ENCODE peak calls at places on chromosomes 16 and 17, in ten cellular contexts. L is vagina, C is HCT116, G is K562, D is heart left ventricle, X is stomach, E is H54, A is lower leg skin, P is prostate gland, R is testis. H is an unnamed sample.

GRCh38 chr16:58409316-58409973 is 17.2 kb downstream of the GINS3 start:
- DNase-seq in R (peak; percentile 78), A (no peak), E (peak; percentile 57), G (no peak), C (no peak), X (peak; percentile 65), L (no peak), P (peak; percentile 74), D (peak; percentile 46), H (peak; percentile 68)

GRCh38 chr17:5282639-5283217 is 644 bp downstream of the RABEP1 start:
- DNase-seq in P (no peak), D (peak; percentile 45), X (no peak), G (peak; percentile 27), L (no peak), A (peak; percentile 85), C (no peak), E (no peak), R (peak; percentile 50), H (no peak)

GRCh38 chr16:78352184-78352583 is 252.7 kb downstream of the WWOX start:
- DNase-seq in L (no peak), E (no peak), R (no peak), X (no peak), A (no peak), D (no peak), P (no peak), G (no peak), C (no peak), H (no peak)

GRCh38 chr16:73028721-73029361 is 19.1 kb downstream of the ZFHX3 start:
- DNase-seq in R (no peak), D (no peak), L (no peak), E (no peak), G (no peak), P (no peak), A (no peak), C (no peak), X (no peak), H (no peak)

GRCh38 chr16:68367034-68367433 is 56.2 kb downstream of the PRMT7 start:
- DNase-seq in P (no peak), A (no peak), D (no peak), C (peak; percentile 16), R (peak; percentile 82), E (peak; percentile 46), G (peak; percentile 77), L (no peak), X (peak; percentile 48), H (peak; percentile 56)

GRCh38 chr17:39632153-39632941 is 4.6 kb upstream of the STARD3 start:
- DNase-seq in R (peak; percentile 78), E (no peak), L (no peak), G (no peak), D (no peak), P (peak; percentile 88), C (peak; percentile 80), X (peak; percentile 60), A (no peak), H (no peak)

GRCh38 chr16:82629441-82630027 is 2.8 kb downstream of the CDH13 start:
- DNase-seq in X (no peak), P (peak; percentile 36), L (no peak), D (no peak), C (no peak), R (no peak), E (peak; percentile 57), G (no peak), A (no peak), H (no peak)

GRCh38 chr16:20956319-20956718 is 55.7 kb downstream of the LYRM1 start:
- DNase-seq in E (no peak), C (no peak), A (no peak), G (no peak), L (no peak), X (no peak), D (no peak), P (no peak), R (no peak), H (no peak)

GRCh38 chr17:28416703-28417311 is 10.8 kb upstream of the SLC46A1 start:
- DNase-seq in R (peak; percentile 76), P (peak; percentile 36), X (peak; percentile 70), A (peak; percentile 57), L (no peak), E (peak; percentile 40), D (peak; percentile 37), G (peak; percentile 78), C (peak; percentile 60), H (peak; percentile 69)

GRCh38 chr17:50507871-50508572 is at the start of gene MYCBPAP:
- DNase-seq in A (peak; percentile 95), L (no peak), E (no peak), X (peak; percentile 87), C (no peak), D (peak; percentile 88), G (no peak), R (peak; percentile 92), P (peak; percentile 74), H (peak; percentile 92)

GRCh38 chr16:31754998-31755615 is 118.5 kb upstream of the ZNF267 start:
- DNase-seq in A (no peak), R (no peak), X (no peak), P (no peak), G (no peak), L (no peak), E (no peak), C (no peak), D (no peak), H (no peak)

GRCh38 chr16:66650707-66651473 is 45.7 kb downstream of the CMTM4 start:
- DNase-seq in A (peak; percentile 91), E (peak; percentile 75), P (peak; percentile 76), G (peak; percentile 88), R (peak; percentile 89), X (peak; percentile 78), L (no peak), C (peak; percentile 60), D (peak; percentile 82), H (peak; percentile 83)

GRCh38 chr17:79026345-79027273 is 2.6 kb downstream of the C1QTNF1 start:
- DNase-seq in E (peak; percentile 77), P (no peak), A (peak; percentile 90), G (no peak), D (no peak), C (peak; percentile 61), R (peak; percentile 50), L (no peak), X (peak; percentile 24), H (no peak)

DNA sequence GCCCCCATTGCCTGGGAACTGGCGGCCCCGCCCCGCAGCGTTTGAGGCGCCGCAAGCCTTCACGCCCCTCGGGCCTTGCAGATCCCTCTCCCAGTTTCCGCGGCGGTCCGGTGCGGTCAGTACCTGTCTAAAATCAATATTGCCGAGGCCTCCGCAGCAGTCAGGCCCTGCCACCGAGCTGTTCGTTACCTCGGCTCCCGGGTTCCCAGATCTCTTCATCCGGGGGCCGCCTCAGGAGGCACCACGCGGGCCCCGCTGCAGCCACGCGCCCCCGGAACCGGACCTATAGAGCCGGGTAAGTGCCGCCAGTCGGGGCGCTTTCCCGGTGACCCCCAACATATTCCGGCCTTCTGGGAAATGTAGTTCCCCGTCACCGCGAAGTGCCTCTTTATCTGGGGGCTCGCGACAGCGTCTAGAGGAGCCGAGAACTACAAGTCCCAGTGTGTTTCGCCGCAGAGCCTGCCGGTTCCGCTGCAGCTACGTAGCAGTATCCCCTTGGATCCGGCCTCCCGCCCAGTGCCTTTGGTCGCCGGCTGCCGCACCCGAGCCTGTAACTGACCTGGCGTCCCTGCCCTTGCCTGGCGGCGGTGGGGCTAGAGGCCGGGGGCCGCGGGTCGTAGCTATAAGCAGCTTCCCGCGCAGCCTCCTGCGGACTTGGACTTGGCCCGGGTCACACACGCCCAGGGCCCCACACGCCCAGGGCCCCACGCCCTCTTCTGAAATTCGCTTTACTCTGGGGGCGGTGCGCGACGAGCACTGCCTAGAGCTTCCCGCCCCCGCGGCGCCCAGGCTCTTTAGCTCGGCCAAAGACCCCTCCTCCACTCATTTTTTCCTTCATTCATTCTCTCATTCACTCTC is at the start of gene PEMT:
- DNase-seq in G (peak; percentile 96), X (peak; percentile 97), R (peak; percentile 98), A (peak; percentile 99), C (peak; percentile 98), P (peak; percentile 98), L (peak; percentile 98), D (peak; percentile 97), E (peak; percentile 99), H (peak; percentile 99)
- TF ChIP-seq POLR2A in G (peak; percentile 87), X (no peak), R (no peak), A (no peak), C (peak; percentile 72), P (peak; percentile 43), L (peak; percentile 45), D (peak; percentile 68), E (peak; percentile 90), H (peak; percentile 71)

GRCh38 chr16:9739301-9739700 is 442.9 kb downstream of the GRIN2A start:
- DNase-seq in G (no peak), L (no peak), R (no peak), E (no peak), D (no peak), P (no peak), X (no peak), A (no peak), C (no peak), H (no peak)
- TF ChIP-seq POLR2A in G (no peak), L (no peak), R (no peak), E (no peak), D (no peak), P (no peak), X (no peak), A (no peak), C (no peak), H (no peak)

DNA sequence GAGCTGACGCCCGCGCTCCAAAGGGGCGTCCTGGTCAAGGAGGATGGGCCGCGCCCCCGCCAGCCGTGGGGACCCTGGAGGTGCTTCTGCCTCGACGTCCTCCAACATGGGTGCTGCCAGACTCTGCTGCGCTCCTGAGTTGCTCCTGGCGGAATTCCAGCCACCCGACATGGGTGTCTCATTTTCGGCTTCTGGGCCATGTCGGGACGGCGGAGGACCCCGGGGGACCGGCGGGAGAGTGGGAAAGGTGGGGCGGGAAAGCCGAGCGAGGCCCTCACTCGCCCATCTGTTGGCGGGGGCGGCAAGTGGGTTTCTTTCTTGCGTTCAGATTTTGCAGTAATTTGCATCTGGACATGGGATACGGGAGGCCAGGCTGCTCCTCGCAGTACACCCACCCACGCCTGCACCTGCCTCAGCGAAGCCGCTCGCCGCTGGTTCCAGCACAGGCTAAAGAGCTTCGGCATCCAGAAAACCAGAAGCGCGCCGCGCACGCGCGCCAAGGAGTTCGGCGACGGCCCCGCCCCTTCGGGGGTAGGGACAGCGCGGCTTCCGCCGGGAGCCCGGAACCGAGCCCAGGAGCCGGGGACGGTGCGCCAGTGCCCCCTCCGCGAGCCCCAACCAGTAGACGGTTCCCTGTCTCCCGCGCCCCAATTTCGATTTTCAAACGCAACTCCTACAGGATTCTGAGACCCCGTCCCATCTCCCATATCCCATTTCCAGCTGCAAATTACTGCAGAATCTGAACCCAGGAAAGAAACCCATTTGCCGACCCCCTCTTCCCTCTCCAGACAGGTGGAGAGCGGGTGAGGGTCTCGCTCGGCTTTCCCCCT is at the start of gene ARMC7:
- DNase-seq in R (peak; percentile 93), C (peak; percentile 72), A (peak; percentile 97), E (peak; percentile 98), L (no peak), D (peak; percentile 92), P (peak; percentile 83), G (peak; percentile 96), X (peak; percentile 95), H (peak; percentile 83)
- TF ChIP-seq POLR2A in R (no peak), C (peak; percentile 87), A (no peak), E (peak; percentile 84), L (peak; percentile 62), D (peak; percentile 88), P (peak; percentile 80), G (peak; percentile 79), X (no peak), H (peak; percentile 71)

DNA sequence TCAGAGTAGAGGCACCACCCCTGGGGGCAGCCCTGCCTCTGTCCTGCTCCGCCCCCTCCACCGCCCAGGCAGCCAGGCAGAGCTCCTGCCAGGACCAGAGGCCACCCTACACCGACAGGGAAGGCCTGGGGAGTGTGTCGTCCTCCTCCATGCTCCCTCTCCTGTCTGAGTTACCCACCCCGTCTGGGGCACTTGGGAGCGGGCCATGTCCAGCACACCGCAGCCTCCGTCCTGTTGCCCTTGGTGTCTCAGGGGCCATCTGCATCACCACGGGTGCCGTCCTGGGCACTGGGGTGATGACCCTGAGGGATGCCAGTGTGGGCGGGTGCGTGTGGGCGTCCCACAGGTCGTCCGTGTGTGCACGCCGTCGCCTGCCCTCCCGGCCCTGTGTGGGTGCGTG is 65.3 kb upstream of the ZNF750 start:
- DNase-seq in D (no peak), R (no peak), P (no peak), A (no peak), G (no peak), L (no peak), E (no peak), X (no peak), C (no peak), H (no peak)
- TF ChIP-seq POLR2A in D (no peak), R (no peak), P (no peak), A (no peak), G (no peak), L (no peak), E (no peak), X (no peak), C (no peak), H (no peak)